ENCODE peak calls at places on chromosomes 3 and 15, in four cellular contexts. J is choroid plexus epithelial cell, F is lower lobe of right lung, W is amniotic epithelial cell. H is an unnamed sample.

GRCh38 chr3:55704521-55704920 is 217.4 kb upstream of the WNT5A start:
- DNase-seq in J (peak), F (no peak), W (peak), H (peak)

GRCh38 chr3:39990532-39990931 is 181.1 kb downstream of the MYRIP start:
- DNase-seq in J (peak), F (no peak), W (peak), H (peak)

GRCh38 chr3:159583662-159584061 is 405.0 kb upstream of the IL12A start:
- DNase-seq in J (peak), F (no peak), W (peak), H (peak)

GRCh38 chr15:76346666-76347506 is 10.3 kb downstream of the ISL2 start:
- DNase-seq in J (no peak), F (no peak), W (peak), H (no peak)

GRCh38 chr3:69178838-69179739 is 56.7 kb upstream of the LMOD3 start:
- DNase-seq in J (peak), F (no peak), W (no peak), H (no peak)

GRCh38 chr3:81761904-81762565 is 590 bp upstream of the GBE1 start:
- DNase-seq in J (no peak), F (no peak), W (no peak), H (peak)

GRCh38 chr3:1501396-1501795 is 408.6 kb downstream of the CNTN6 start:
- DNase-seq in J (no peak), F (no peak), W (no peak), H (no peak)

GRCh38 chr15:46365612-46366011 is 730.8 kb downstream of the SQOR start:
- DNase-seq in J (no peak), F (no peak), W (peak), H (no peak)

GRCh38 chr15:57743424-57743823 is 36.9 kb downstream of the POLR2M start:
- DNase-seq in J (peak), F (no peak), W (no peak), H (no peak)

GRCh38 chr3:42683875-42684593 is 1.3 kb upstream of the KLHL40 start:
- DNase-seq in J (peak), F (peak), W (peak), H (peak)

GRCh38 chr15:96064351-96064756 is 266.1 kb upstream of the NR2F2 start:
- DNase-seq in J (peak), F (no peak), W (peak), H (peak)

GRCh38 chr3:120745466-120745865 is 2.9 kb downstream of the GTF2E1 start:
- DNase-seq in J (no peak), F (no peak), W (no peak), H (no peak)

GRCh38 chr3:106206165-106206564 is 337.4 kb upstream of the CBLB start:
- DNase-seq in J (peak), F (no peak), W (no peak), H (peak)

GRCh38 chr3:10771486-10772225 is 44.4 kb upstream of the SLC6A11 start:
- DNase-seq in J (no peak), F (no peak), W (no peak), H (no peak)

GRCh38 chr3:11711826-11712225 is 68.1 kb upstream of the VGLL4 start:
- DNase-seq in J (no peak), F (no peak), W (no peak), H (no peak)

H was measured in iris pigment epithelial cell.